ENCODE peak calls at places on chromosome 22, in six cellular contexts. I, B, P, X, Y and C are unnamed samples.

GRCh38 chr22:21657361-21658118 is 8.3 kb upstream of the PPIL2 start:
- DNase-seq in I (peak; percentile 15), B (peak; percentile 89), P (peak; percentile 49), X (peak; percentile 78), Y (peak; percentile 65), C (peak; percentile 85)

GRCh38 chr22:19679476-19680099 is 34.7 kb upstream of the SEPTIN5 start:
- DNase-seq in I (peak; percentile 13), B (peak; percentile 27), P (peak; percentile 25), X (no peak), Y (peak; percentile 44), C (no peak)

GRCh38 chr22:46196268-46196667 is 45.9 kb downstream of the PPARA start:
- DNase-seq in I (no peak), B (peak; percentile 66), P (no peak), X (no peak), Y (peak; percentile 59), C (no peak)

GRCh38 chr22:23826510-23827350 is 12.1 kb downstream of the DERL3 start:
- DNase-seq in I (peak; percentile 26), B (no peak), P (no peak), X (no peak), Y (peak; percentile 36), C (no peak)

GRCh38 chr22:30649430-30650007 is 13.9 kb downstream of the SLC35E4 start:
- DNase-seq in I (peak; percentile 58), B (peak; percentile 79), P (peak; percentile 66), X (no peak), Y (peak; percentile 25), C (peak; percentile 78)

GRCh38 chr22:41589260-41589600 is 410 bp downstream of the PMM1 start:
- DNase-seq in I (peak; percentile 41), B (no peak), P (no peak), X (no peak), Y (no peak), C (no peak)

GRCh38 chr22:46574993-46575914 is 37.8 kb upstream of the CELSR1 start:
- DNase-seq in I (peak; percentile 43), B (peak; percentile 71), P (no peak), X (no peak), Y (peak; percentile 57), C (no peak)

GRCh38 chr22:30755760-30756124 is 61.1 kb downstream of the OSBP2 start:
- DNase-seq in I (no peak), B (no peak), P (no peak), X (no peak), Y (no peak), C (no peak)

GRCh38 chr22:20585640-20586402 is 78.4 kb downstream of the MED15 start:
- DNase-seq in I (no peak), B (no peak), P (no peak), X (no peak), Y (no peak), C (no peak)

GRCh38 chr22:49324527-49325491 is 502.9 kb downstream of the BRD1 start:
- DNase-seq in I (no peak), B (no peak), P (no peak), X (no peak), Y (no peak), C (no peak)

GRCh38 chr22:38422615-38423511 is 32.1 kb downstream of the KCNJ4 start:
- DNase-seq in I (no peak), B (peak; percentile 38), P (no peak), X (no peak), Y (no peak), C (no peak)

GRCh38 chr22:32355760-32356159 is 1.9 kb upstream of the RFPL3 start:
- DNase-seq in I (no peak), B (no peak), P (no peak), X (no peak), Y (no peak), C (peak; percentile 7)

GRCh38 chr22:33758125-33758483 is 162.2 kb downstream of the LARGE1 start:
- DNase-seq in I (no peak), B (no peak), P (no peak), X (no peak), Y (no peak), C (no peak)

GRCh38 chr22:42342426-42343135 is 72.1 kb upstream of the TCF20 start:
- DNase-seq in I (no peak), B (no peak), P (no peak), X (no peak), Y (no peak), C (no peak)

GRCh38 chr22:33438273-33438672 is 380.1 kb upstream of the SYN3 start:
- DNase-seq in I (peak; percentile 51), B (no peak), P (no peak), X (no peak), Y (no peak), C (no peak)

GRCh38 chr22:46336119-46337078 is 885 bp downstream of the TRMU start:
- DNase-seq in I (peak; percentile 11), B (peak; percentile 33), P (no peak), X (no peak), Y (no peak), C (no peak)

GRCh38 chr22:29801153-29801552 is 34.0 kb downstream of the UQCR10 start:
- DNase-seq in I (peak; percentile 19), B (no peak), P (no peak), X (no peak), Y (no peak), C (no peak)

GRCh38 chr22:36355362-36355761 is 32.4 kb downstream of the MYH9 start:
- DNase-seq in I (peak; percentile 54), B (no peak), P (no peak), X (no peak), Y (no peak), C (no peak)

GRCh38 chr22:45336971-45337431 is 27.3 kb downstream of the FAM118A start:
- DNase-seq in I (peak; percentile 78), B (peak; percentile 42), P (no peak), X (peak; percentile 83), Y (peak; percentile 85), C (no peak)

GRCh38 chr22:45518580-45518991 is 15.9 kb downstream of the FBLN1 start:
- DNase-seq in I (no peak), B (no peak), P (no peak), X (no peak), Y (no peak), C (no peak)

GRCh38 chr22:20251491-20251890 is 16.6 kb downstream of the RTN4R start:
- DNase-seq in I (no peak), B (no peak), P (no peak), X (no peak), Y (no peak), C (no peak)

GRCh38 chr22:44698531-44699421 is 3.2 kb upstream of the PRR5 start:
- DNase-seq in I (peak; percentile 92), B (no peak), P (no peak), X (no peak), Y (no peak), C (no peak)

GRCh38 chr22:42065408-42066132 is 5.0 kb downstream of the NAGA start:
- DNase-seq in I (no peak), B (no peak), P (no peak), X (no peak), Y (no peak), C (no peak)

GRCh38 chr22:28773461-28773867 is 969 bp downstream of the CCDC117 start:
- DNase-seq in I (peak; percentile 28), B (no peak), P (no peak), X (no peak), Y (no peak), C (no peak)

GRCh38 chr22:25346859-25347751 is 127.7 kb downstream of the CRYBB2 start:
- DNase-seq in I (peak; percentile 19), B (no peak), P (no peak), X (no peak), Y (no peak), C (no peak)

GRCh38 chr22:48173061-48173849 is 1410.8 kb downstream of the TBC1D22A start:
- DNase-seq in I (no peak), B (no peak), P (no peak), X (no peak), Y (no peak), C (no peak)

GRCh38 chr22:44147821-44148574 is 32.7 kb upstream of the PARVG start:
- DNase-seq in I (peak; percentile 18), B (peak; percentile 30), P (no peak), X (no peak), Y (no peak), C (no peak)

GRCh38 chr22:26610072-26610958 is 7.5 kb downstream of the CRYBB1 start:
- DNase-seq in I (peak; percentile 86), B (peak; percentile 75), P (no peak), X (peak; percentile 68), Y (peak; percentile 49), C (no peak)

GRCh38 chr22:50303848-50304527 is 3.5 kb downstream of the PLXNB2 start:
- DNase-seq in I (no peak), B (peak; percentile 72), P (no peak), X (peak; percentile 84), Y (peak; percentile 50), C (no peak)

GRCh38 chr22:33921576-33922181 is 1.4 kb upstream of the LARGE1 start:
- DNase-seq in I (peak; percentile 67), B (peak; percentile 59), P (no peak), X (peak; percentile 78), Y (peak; percentile 70), C (no peak)

GRCh38 chr22:20509344-20510047 is 2.1 kb downstream of the MED15 start:
- DNase-seq in I (peak; percentile 94), B (peak; percentile 79), P (no peak), X (peak; percentile 88), Y (peak; percentile 87), C (peak; percentile 88)

GRCh38 chr22:40055143-40055926 is 60.6 kb downstream of the FAM83F start:
- DNase-seq in I (no peak), B (no peak), P (no peak), X (no peak), Y (no peak), C (no peak)

GRCh38 chr22:48258108-48258705 is 1495.8 kb downstream of the TBC1D22A start:
- DNase-seq in I (no peak), B (no peak), P (no peak), X (peak; percentile 51), Y (no peak), C (no peak)

GRCh38 chr22:25747245-25747944 is 5.4 kb downstream of the MYO18B start:
- DNase-seq in I (peak; percentile 91), B (peak; percentile 56), P (no peak), X (peak; percentile 93), Y (no peak), C (peak; percentile 27)

GRCh38 chr22:29635734-29636357 is 32.4 kb downstream of the NF2 start:
- DNase-seq in I (peak; percentile 76), B (no peak), P (no peak), X (no peak), Y (no peak), C (peak; percentile 48)

GRCh38 chr22:48758905-48759875 is 1068.5 kb downstream of the BRD1 start:
- DNase-seq in I (no peak), B (no peak), P (no peak), X (peak; percentile 40), Y (no peak), C (no peak)

GRCh38 chr22:48352086-48352911 is 1475.4 kb downstream of the BRD1 start:
- DNase-seq in I (no peak), B (no peak), P (no peak), X (no peak), Y (no peak), C (no peak)

GRCh38 chr22:30830907-30831306 is 136.2 kb downstream of the OSBP2 start:
- DNase-seq in I (peak; percentile 94), B (peak; percentile 26), P (no peak), X (no peak), Y (peak; percentile 23), C (peak; percentile 68)

GRCh38 chr22:46815896-46816721 is 53.7 kb downstream of the TBC1D22A start:
- DNase-seq in I (peak; percentile 54), B (no peak), P (no peak), X (no peak), Y (no peak), C (no peak)